ENCODE peak calls at places on chromosomes 6 and 20, in seven cellular contexts. Z, U, Q, J, S, R and O are unnamed samples.

GRCh38 chr6:34455831-34456230 is 10.0 kb upstream of the PACSIN1 start:
- DNase-seq in R (no peak), Z (no peak), S (no peak), U (no peak), J (no peak), Q (no peak), O (no peak)

GRCh38 chr6:105452924-105453756 is 50.3 kb upstream of the PREP start:
- DNase-seq in Q (no peak), S (peak), R (no peak), U (no peak), J (no peak), Z (no peak), O (no peak)

GRCh38 chr6:135358907-135359459 is 138.6 kb downstream of the AHI1 start:
- DNase-seq in Z (no peak), U (no peak), R (no peak), J (no peak), Q (peak), S (peak), O (no peak)

GRCh38 chr6:75155586-75155985 is 50.3 kb downstream of the COL12A1 start:
- DNase-seq in Z (no peak), R (no peak), Q (no peak), U (no peak), J (no peak), S (peak), O (no peak)

GRCh38 chr6:7468382-7469081 is 72.9 kb upstream of the DSP start:
- DNase-seq in Z (no peak), S (peak), U (peak), Q (no peak), R (peak), J (no peak), O (no peak)

GRCh38 chr6:87879144-87879861 is 168.3 kb upstream of the SPACA1 start:
- DNase-seq in S (no peak), J (no peak), Q (no peak), Z (no peak), R (no peak), U (no peak), O (no peak)

GRCh38 chr6:32432050-32432450 is 7.6 kb upstream of the HLA-DRA start:
- DNase-seq in Z (no peak), J (no peak), R (peak), S (peak), U (no peak), Q (no peak), O (no peak)

GRCh38 chr6:32623693-32624092 is 13.5 kb upstream of the HLA-DQA1 start:
- DNase-seq in Z (no peak), Q (no peak), S (no peak), J (no peak), U (no peak), R (no peak), O (no peak)

GRCh38 chr20:2599265-2600060 is 53.0 kb upstream of the NOP56 start:
- DNase-seq in R (no peak), U (no peak), J (no peak), S (no peak), Q (no peak), Z (no peak), O (no peak)

GRCh38 chr20:11324990-11325389 is 592.7 kb upstream of the BTBD3 start:
- DNase-seq in S (no peak), U (no peak), Q (no peak), Z (no peak), R (no peak), J (no peak), O (no peak)

GRCh38 chr20:59662856-59663512 is 58.6 kb downstream of the PHACTR3 start:
- DNase-seq in Q (no peak), U (no peak), S (no peak), Z (no peak), J (no peak), R (no peak), O (no peak)

GRCh38 chr20:47356526-47357295 is at the start of gene ZMYND8:
- DNase-seq in Z (peak), R (peak), J (peak), U (peak), S (peak), Q (peak), O (peak)

GRCh38 chr20:58688838-58689237 is 3.8 kb upstream of the NPEPL1 start:
- DNase-seq in Z (no peak), U (no peak), J (no peak), S (peak), R (no peak), Q (no peak), O (no peak)

GRCh38 chr20:10715035-10715434 is 41.2 kb upstream of the JAG1 start:
- DNase-seq in U (no peak), R (no peak), J (no peak), S (peak), Z (no peak), Q (no peak), O (no peak)

DNA sequence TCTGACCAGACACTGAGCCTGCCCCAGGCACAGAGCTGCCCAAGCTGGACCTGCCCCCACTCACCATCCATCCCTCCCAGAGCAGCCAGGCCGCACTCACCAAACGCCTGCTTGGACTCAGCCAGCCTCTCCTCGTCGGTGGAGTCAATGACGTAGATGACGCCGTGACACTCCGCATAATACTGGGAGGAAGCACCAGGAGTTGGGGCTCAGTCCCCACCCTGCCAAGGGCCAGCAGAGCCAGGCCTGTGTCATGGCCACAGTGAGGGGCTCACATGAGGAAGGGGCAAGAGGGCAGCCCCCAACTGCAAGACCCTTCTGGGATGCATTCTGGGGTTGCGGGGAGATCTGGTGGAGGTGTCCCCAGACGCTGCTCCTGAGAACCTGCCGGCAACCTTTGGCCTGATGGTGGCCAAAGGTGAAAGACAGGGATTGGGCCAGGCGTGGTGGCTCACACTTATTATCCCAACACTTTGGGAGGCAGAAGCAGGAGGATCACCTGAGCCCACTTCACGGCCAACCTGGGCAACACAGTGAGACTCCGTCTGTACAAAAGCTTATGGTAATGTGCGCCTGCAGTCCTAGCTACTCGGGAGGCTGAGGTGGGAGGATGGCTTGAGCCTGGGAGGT is 5.6 kb downstream of the ARFRP1 start:
- DNase-seq in J (no peak), S (no peak), Z (peak), R (no peak), U (no peak), Q (no peak), O (no peak)
- TF ChIP-seq POLR2AphosphoS5 in J (no peak), S (no peak), Z (no peak), R (no peak), U (no peak), Q (no peak), O (no peak)

GRCh38 chr6:11381801-11382513 is 149.5 kb upstream of the NEDD9 start:
- DNase-seq in S (no peak), Z (peak), R (no peak), U (no peak), J (peak), Q (no peak), O (no peak)
- TF ChIP-seq POLR2AphosphoS5 in S (no peak), Z (peak), R (no peak), U (no peak), J (peak), Q (no peak), O (no peak)

GRCh38 chr6:35476004-35476403 is 7.8 kb downstream of the RPL10A start:
- DNase-seq in Q (no peak), J (no peak), R (no peak), U (peak), S (no peak), Z (no peak), O (no peak)
- TF ChIP-seq POLR2AphosphoS5 in Q (no peak), J (no peak), R (no peak), U (no peak), S (no peak), Z (no peak), O (no peak)

DNA sequence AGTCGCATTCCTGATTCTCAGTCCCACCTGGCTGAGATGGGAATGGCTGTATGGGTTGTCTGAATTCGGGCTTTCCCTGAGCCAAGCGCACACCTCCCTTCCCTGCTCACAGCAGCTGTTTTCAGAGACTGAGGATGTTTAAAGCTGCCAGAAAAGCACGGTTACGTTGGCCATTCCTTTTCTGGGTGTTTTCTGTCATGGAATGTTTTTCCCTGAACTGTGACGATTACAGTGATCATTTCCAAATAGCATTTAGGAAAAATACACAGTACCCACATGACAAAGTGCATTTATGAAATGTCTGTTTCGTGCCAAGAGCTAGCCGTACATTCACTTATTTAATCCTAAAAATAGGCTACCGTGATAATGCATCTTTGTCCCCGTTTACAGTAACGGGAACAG is 36.7 kb downstream of the SYNJ2 start:
- DNase-seq in R (no peak), J (no peak), Q (no peak), S (peak), Z (no peak), U (no peak), O (no peak)
- TF ChIP-seq POLR2AphosphoS5 in R (no peak), J (no peak), Q (no peak), S (no peak), Z (no peak), U (no peak), O (no peak)

GRCh38 chr20:53750827-53751393 is 157.3 kb upstream of the ZNF217 start:
- DNase-seq in Q (no peak), U (peak), S (peak), Z (no peak), J (no peak), R (no peak), O (peak)
- TF ChIP-seq POLR2AphosphoS5 in Q (no peak), U (no peak), S (no peak), Z (no peak), J (no peak), R (no peak), O (peak)

GRCh38 chr20:33859157-33859695 is 48.1 kb downstream of the CHMP4B start:
- DNase-seq in U (no peak), Q (peak), Z (no peak), S (peak), J (no peak), R (no peak), O (no peak)
- TF ChIP-seq POLR2AphosphoS5 in U (no peak), Q (no peak), Z (no peak), S (peak), J (no peak), R (no peak), O (no peak)